ENCODE peak calls at places on chromosome 21, in five cellular contexts. J is CD4-positive, alpha-beta memory T cell; U is K562; M is sigmoid colon; E is psoas muscle. R is an unnamed sample.
A peak's percentile ranks its signal among the peaks of the same experiment; 100 is the strongest.

GRCh38 chr21:21101911-21102310 is 103.7 kb downstream of the NCAM2 start:
- DNase-seq in M (no peak), J (no peak), U (peak; percentile 20), E (no peak), R (no peak)

GRCh38 chr21:32256873-32257620 is 21.8 kb downstream of the MIS18A start:
- DNase-seq in M (peak; percentile 89), E (peak; percentile 70), J (no peak), U (no peak), R (no peak)

GRCh38 chr21:38834725-38835124 is 29.0 kb downstream of the ETS2 start:
- DNase-seq in U (no peak), M (no peak), E (no peak), J (no peak), R (no peak)

GRCh38 chr21:33971492-33972013 is 55.9 kb upstream of the ATP5PO start:
- DNase-seq in U (no peak), J (no peak), M (no peak), E (no peak), R (no peak)

GRCh38 chr21:43341349-43342163 is 85.4 kb downstream of the SIK1 start:
- DNase-seq in U (no peak), M (no peak), J (no peak), E (peak; percentile 62), R (no peak)

GRCh38 chr21:38244885-38245869 is 11.6 kb upstream of the KCNJ15 start:
- DNase-seq in M (no peak), U (no peak), J (peak; percentile 58), E (peak; percentile 34), R (peak; percentile 71)

GRCh38 chr21:33132054-33132453 is 62.1 kb downstream of the OLIG1 start:
- DNase-seq in U (no peak), E (no peak), J (no peak), M (no peak), R (no peak)

GRCh38 chr21:15841856-15842564 is 112.2 kb downstream of the USP25 start:
- DNase-seq in J (no peak), U (no peak), M (no peak), E (no peak), R (no peak)

GRCh38 chr21:32423320-32423719 is 10.8 kb downstream of the EVA1C start:
- DNase-seq in J (no peak), E (no peak), M (no peak), U (no peak), R (no peak)

GRCh38 chr21:39003982-39004775 is 179.1 kb downstream of the PSMG1 start:
- DNase-seq in J (no peak), U (peak; percentile 30), M (no peak), E (no peak), R (no peak)

GRCh38 chr21:25733859-25734653 is 648 bp downstream of the ATP5PF start:
- DNase-seq in U (peak; percentile 28), J (no peak), M (no peak), E (no peak), R (no peak)

GRCh38 chr21:34997295-34997694 is 51.8 kb downstream of the RUNX1 start:
- DNase-seq in M (no peak), E (no peak), J (no peak), U (peak; percentile 33), R (no peak)

GRCh38 chr21:31656199-31657095 is 3.0 kb upstream of the SOD1 start:
- DNase-seq in U (no peak), E (no peak), J (no peak), M (no peak), R (no peak)

GRCh38 chr21:15224346-15225086 is 159.7 kb upstream of the NRIP1 start:
- DNase-seq in E (no peak), M (no peak), U (no peak), J (no peak), R (no peak)

GRCh38 chr21:37136261-37136660 is 63.2 kb downstream of the TTC3 start:
- DNase-seq in M (no peak), E (no peak), U (no peak), J (no peak), R (no peak)

GRCh38 chr21:37139902-37140301 is 66.8 kb downstream of the TTC3 start:
- DNase-seq in M (no peak), E (no peak), J (no peak), U (no peak), R (no peak)

DNA sequence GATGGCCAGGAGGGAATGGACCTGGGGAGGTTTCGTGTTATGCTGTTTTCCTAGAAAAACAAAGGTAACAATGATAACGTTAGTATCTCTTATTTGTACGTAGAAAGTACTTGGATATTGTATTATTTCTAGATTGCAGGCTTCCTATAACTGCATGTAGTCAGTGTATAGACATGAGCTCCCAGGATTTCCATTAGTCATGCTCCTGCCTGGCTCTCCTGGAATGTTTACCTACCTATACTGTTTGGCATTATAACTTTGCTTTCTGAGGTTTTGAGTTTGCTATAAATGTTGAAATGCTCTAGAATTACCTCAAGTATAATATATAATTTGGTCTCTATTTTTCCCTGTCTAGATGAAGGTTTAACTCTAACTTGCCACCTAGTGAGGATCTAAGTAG is 66.1 kb downstream of the TTC3 start:
- DNase-seq in E (no peak), M (no peak), U (no peak), J (no peak), R (no peak)
- H3K27ac ChIP-seq in E (no peak overlapping the region), M (no peak overlapping the region), U (peak overlapping the region; percentile 2), J (no peak overlapping the region), R (no peak overlapping the region)

GRCh38 chr21:36698160-36699025 is 522 bp upstream of the SIM2 start:
- DNase-seq in M (no peak), J (no peak), U (no peak), E (no peak), R (no peak)

GRCh38 chr21:36696640-36697472 is 2.1 kb upstream of the SIM2 start:
- DNase-seq in U (no peak), M (no peak), J (no peak), E (no peak), R (no peak)

GRCh38 chr21:36696390-36696639 is 2.6 kb upstream of the SIM2 start:
- DNase-seq in E (no peak), M (no peak), U (no peak), J (no peak), R (no peak)

GRCh38 chr21:36699026-36699545 is at the start of gene SIM2:
- DNase-seq in J (no peak), M (no peak), U (no peak), E (no peak), R (no peak)

GRCh38 chr21:36697473-36698159 is 1.3 kb upstream of the SIM2 start:
- DNase-seq in M (no peak), E (no peak), U (no peak), J (no peak), R (no peak)
- H3K27me3 ChIP-seq in M (peaks cover 97% of the 10 kb centered on the region), E (no peaks in the 10 kb centered on the region), U (peaks cover 77% of the 10 kb centered on the region), J (peaks cover 36% of the 10 kb centered on the region), R (no peaks in the 10 kb centered on the region)

GRCh38 chr21:41948404-41948895 is 5.4 kb downstream of the C2CD2 start:
- DNase-seq in J (no peak), U (no peak), E (no peak), M (no peak), R (no peak)
- H3K27ac ChIP-seq in J (no peak overlapping the region), U (no peak overlapping the region), E (no peak overlapping the region), M (peak overlapping the region; percentile 73), R (no peak overlapping the region)

DNA sequence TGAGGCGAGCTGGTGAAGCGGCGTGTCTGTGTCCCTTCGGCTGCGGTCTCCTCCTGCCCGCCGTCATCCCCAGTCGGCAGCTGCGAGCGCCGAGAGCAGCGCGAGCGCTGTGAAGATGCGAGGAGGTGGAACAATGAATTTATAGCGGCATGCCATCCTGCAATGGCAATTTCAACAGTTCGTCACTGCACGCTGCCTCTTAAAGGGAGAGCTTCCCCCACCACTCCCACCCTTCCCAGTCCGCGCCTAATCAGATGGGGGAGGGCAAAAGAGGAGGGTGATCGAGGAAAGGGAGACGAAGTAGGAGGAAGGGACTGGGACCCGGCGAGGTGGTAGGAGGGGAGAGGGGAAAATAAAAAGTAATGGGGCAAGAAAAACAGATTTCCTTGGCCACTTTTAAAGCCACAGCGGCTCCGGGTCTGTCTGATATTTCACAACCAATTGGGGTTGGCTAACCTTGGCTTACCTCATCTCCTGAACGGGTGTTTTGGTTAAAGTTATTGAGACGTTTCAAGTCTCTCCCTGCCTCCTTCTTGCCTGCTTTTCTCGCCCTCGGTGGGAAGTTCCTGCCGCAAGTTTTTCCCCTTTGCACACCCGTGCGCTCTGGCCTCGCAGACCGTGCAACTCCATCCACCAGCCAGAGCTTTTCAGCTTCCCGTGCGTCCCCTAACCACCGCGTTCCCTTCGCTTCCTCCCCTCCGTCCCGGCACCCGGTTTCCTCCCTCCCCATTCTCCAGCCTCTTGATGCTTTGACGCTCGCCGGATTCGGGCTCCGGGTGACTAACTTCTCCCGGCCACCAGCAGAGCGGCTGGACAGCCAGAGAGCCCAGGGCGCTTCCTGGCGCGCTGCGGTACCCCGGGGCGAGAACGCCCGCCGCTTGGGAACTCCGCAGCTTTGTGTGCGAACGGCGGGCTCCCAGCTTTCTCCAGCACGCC is at the start of gene ADAMTS5:
- DNase-seq in E (peak; percentile 68), M (peak; percentile 77), U (no peak), J (no peak), R (no peak)
- H3K27me3 ChIP-seq in E (no peaks in the 10 kb centered on the region), M (peaks cover 14% of the 10 kb centered on the region), U (no peaks in the 10 kb centered on the region), J (no peaks in the 10 kb centered on the region), R (no peaks in the 10 kb centered on the region)

DNA sequence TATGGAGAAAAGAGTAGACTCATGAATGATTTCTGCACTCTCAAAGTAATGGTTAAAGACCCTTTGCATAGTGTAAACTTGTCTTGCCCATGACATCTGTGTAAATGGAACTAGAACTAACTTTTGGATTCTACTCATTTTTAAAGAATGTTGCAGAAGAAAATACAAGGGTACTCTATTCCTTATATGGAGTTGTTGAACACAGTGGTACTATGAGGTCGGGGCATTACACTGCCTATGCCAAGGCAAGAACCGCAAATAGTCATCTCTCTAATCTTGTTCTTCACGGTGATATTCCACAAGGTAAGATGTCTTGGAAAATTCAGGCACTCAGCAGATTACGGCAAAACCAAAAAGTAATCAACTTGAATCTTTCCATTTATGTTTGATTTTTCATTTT is 19.8 kb downstream of the CCT8 start:
- DNase-seq in U (no peak), J (no peak), M (no peak), E (no peak), R (no peak)
- H3K27ac ChIP-seq in U (no peak overlapping the region), J (no peak overlapping the region), M (no peak overlapping the region), E (peak overlapping the region; percentile 10), R (no peak overlapping the region)

DNA sequence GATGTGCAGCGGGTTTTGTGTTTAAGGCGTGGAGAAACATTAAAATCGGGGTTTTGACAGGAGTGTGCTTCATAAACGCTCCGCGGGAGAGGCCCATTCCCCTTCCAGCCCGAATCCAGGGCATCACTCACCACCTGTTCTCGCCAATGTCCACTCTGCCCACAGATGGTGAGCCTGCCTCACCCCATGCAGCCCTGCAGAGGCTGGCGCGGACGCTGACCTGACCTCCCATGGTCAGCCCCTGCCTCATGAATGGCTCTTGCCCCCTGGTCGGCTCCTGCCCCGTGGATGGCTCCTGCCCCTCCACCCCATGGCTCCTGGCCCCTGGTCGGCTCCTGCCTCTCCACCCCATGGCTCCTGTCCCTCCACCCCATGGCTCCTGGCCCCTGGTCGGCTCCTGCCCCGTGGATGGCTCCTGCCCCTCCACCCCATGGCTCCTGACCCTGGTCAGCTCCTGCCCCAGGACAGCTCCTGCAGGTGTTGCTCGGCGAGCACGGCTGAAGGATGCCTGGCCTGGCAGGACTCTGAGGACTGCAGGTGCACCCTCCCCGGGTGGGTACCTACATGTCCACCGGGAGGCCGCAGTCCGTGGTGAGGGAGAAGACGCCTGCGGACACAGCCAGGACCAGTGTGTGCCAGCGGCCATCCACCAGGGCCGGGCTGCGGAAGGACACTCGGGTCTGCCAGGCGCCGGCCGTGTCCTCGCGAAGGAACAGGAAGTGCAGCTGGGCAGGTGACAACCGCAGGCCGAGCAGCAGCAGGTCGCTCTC is 6.7 kb downstream of the KRTAP10-1 start:
- DNase-seq in J (no peak), E (no peak), U (no peak), M (peak; percentile 61), R (no peak)
- H3K27me3 ChIP-seq in J (no peaks in the 10 kb centered on the region), E (no peaks in the 10 kb centered on the region), U (peaks cover 36% of the 10 kb centered on the region), M (no peaks in the 10 kb centered on the region), R (no peaks in the 10 kb centered on the region)

R was measured in naive thymus-derived CD4-positive, alpha-beta T cell.